ENCODE peak calls at places on chromosomes 3 and 15, in five cellular contexts. S, V, U, K and X are unnamed samples.
A peak's percentile ranks its signal among the peaks of the same experiment; 100 is the strongest.

GRCh38 chr3:47578691-47579632 is at the start of gene CSPG5:
- DNase-seq in U (no peak), K (no peak), S (peak; percentile 72), V (no peak), X (no peak)

GRCh38 chr3:32143849-32144757 is 37.7 kb downstream of the GPD1L start:
- DNase-seq in K (peak; percentile 78), V (peak; percentile 97), U (no peak), S (peak; percentile 75), X (peak; percentile 83)

GRCh38 chr3:183808355-183808754 is 17.0 kb downstream of the MAP6D1 start:
- DNase-seq in K (no peak), S (no peak), V (no peak), U (no peak), X (no peak)

GRCh38 chr15:98708191-98708590 is 59.9 kb downstream of the IGF1R start:
- DNase-seq in K (no peak), S (no peak), U (no peak), V (no peak), X (no peak)

GRCh38 chr3:31263897-31264296 is 268.8 kb upstream of the STT3B start:
- DNase-seq in S (no peak), K (peak; percentile 18), V (no peak), U (no peak), X (no peak)

GRCh38 chr15:98121957-98122356 is 161.5 kb downstream of the ARRDC4 start:
- DNase-seq in V (no peak), U (no peak), S (no peak), K (no peak), X (no peak)

GRCh38 chr15:40162552-40162951 is 1.7 kb downstream of the BUB1B start:
- DNase-seq in U (no peak), K (no peak), S (no peak), V (no peak), X (no peak)

GRCh38 chr3:183800221-183800863 is 25.0 kb downstream of the MAP6D1 start:
- DNase-seq in V (no peak), K (no peak), S (no peak), U (no peak), X (no peak)

GRCh38 chr3:69881756-69882428 is 117.6 kb upstream of the SAMMSON start:
- DNase-seq in K (no peak), V (peak; percentile 77), S (no peak), U (no peak), X (no peak)

GRCh38 chr3:167110906-167111305 is 269.2 kb downstream of the ZBBX start:
- DNase-seq in K (no peak), V (no peak), U (no peak), S (no peak), X (peak; percentile 2)

GRCh38 chr3:42668793-42669217 is 15.3 kb downstream of the ZBTB47 start:
- DNase-seq in S (peak; percentile 7), U (no peak), V (no peak), K (no peak), X (no peak)

GRCh38 chr3:20232906-20233305 is 46.9 kb upstream of the SGO1 start:
- DNase-seq in V (no peak), S (no peak), U (no peak), K (no peak), X (no peak)

GRCh38 chr3:150877303-150877702 is 27.9 kb downstream of the MINDY4B start:
- DNase-seq in U (no peak), K (no peak), S (no peak), V (no peak), X (no peak)

GRCh38 chr3:65178703-65179102 is 490.9 kb upstream of the ADAMTS9 start:
- DNase-seq in K (no peak), S (no peak), V (no peak), U (no peak), X (no peak)

GRCh38 chr3:136197159-136197715 is 1.1 kb upstream of the MSL2 start:
- DNase-seq in S (no peak), V (no peak), U (no peak), K (peak; percentile 70), X (no peak)

DNA sequence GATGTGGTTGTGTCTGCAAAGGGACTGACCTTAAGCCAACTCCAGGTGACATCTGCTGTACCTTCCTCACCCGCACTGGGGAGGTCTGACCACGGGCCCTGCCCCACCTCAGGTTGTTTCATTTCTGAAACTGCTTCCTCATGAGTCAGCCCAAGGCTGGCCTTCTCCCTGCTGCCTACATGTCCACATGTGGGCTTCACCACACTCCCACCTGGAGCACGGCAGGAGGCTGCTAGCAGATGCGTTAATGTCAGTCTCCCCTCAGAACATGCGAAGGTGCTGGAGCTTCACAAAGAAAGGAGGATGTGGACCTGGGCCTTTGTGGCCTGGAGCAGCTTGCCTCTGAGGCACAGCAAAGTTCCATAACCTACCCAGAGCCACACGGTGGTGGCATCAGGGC is 69.4 kb upstream of the PLXNA1 start:
- DNase-seq in K (no peak), V (no peak), S (no peak), U (no peak), X (no peak)
- TF ChIP-seq MAFK in K (no peak), V (no peak), S (no peak), U (no peak), X (no peak)

GRCh38 chr3:164144824-164145223 is 933.5 kb downstream of the SI start:
- DNase-seq in S (no peak), U (no peak), K (no peak), V (no peak), X (no peak)
- H3K9me3 ChIP-seq in S (no peaks in the 10 kb centered on the region), U (peaks cover 35% of the 10 kb centered on the region), K (peaks cover 84% of the 10 kb centered on the region), V (peaks cover 15% of the 10 kb centered on the region), X (peaks cover 2% of the 10 kb centered on the region)

DNA sequence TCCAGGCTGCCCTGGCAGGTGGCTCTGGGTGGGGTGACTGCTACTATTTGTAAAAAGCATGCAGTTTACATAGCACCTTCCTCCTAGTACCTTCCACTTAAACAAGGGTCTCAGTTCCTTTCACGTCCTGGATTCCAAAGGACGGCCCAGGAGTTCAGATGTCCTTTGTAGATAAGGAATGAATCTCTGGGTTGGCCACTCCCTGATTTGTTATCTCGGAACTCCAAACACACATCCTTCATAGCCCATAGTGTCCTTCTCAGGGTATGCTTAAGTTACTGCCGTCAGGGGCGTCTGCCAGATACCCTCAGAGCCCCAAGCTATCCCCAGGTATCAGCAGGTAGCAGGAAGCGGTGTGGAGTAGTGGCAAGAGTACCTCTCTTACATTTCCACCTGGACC is 101.1 kb upstream of the PLXNA1 start:
- DNase-seq in V (no peak), S (no peak), K (no peak), U (no peak), X (no peak)
- TF ChIP-seq MAFK in V (no peak), S (no peak), K (no peak), U (no peak), X (no peak)

GRCh38 chr15:62264196-62264595 is 99.1 kb upstream of the C2CD4B start:
- DNase-seq in V (no peak), S (no peak), K (no peak), U (no peak), X (no peak)
- H3K9me3 ChIP-seq in V (peaks cover 37% of the 10 kb centered on the region), S (no peaks in the 10 kb centered on the region), K (peaks cover 26% of the 10 kb centered on the region), U (peaks cover 15% of the 10 kb centered on the region), X (peaks cover 37% of the 10 kb centered on the region)

GRCh38 chr15:43211336-43211735 is 9.5 kb downstream of the EPB42 start:
- DNase-seq in V (no peak), S (no peak), K (no peak), U (no peak), X (no peak)
- TF ChIP-seq MAFK in V (no peak), S (no peak), K (no peak), U (no peak), X (no peak)

DNA sequence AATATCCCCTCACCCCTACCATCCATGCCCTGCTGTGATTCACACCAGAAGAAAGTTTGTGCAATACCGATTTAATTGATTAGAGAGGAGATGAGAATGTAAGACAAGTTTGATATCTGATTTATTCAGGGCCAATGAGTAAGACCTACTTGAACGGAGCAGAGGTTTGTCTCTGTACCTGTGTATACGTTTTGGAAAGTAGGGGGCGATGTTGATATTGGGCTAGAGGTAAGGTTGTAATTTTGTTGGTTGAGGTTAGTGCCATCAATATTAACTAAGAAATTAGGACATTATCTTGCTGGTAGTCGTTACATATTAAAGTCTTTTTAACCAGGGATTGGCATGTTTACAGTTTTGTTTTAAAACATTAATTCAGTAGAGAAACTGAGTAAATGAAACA is 20.5 kb downstream of the EAF2 start:
- DNase-seq in V (no peak), S (peak; percentile 9), K (peak; percentile 15), U (no peak), X (peak; percentile 34)
- H3K9me3 ChIP-seq in V (no peaks in the 10 kb centered on the region), S (no peaks in the 10 kb centered on the region), K (no peaks in the 10 kb centered on the region), U (no peaks in the 10 kb centered on the region), X (no peaks in the 10 kb centered on the region)

GRCh38 chr3:185605566-185605965 is 19.5 kb downstream of the SENP2 start:
- DNase-seq in K (no peak), V (no peak), U (no peak), S (no peak), X (no peak)

GRCh38 chr3:185606191-185606590 is 20.1 kb downstream of the SENP2 start:
- DNase-seq in S (no peak), V (no peak), K (no peak), U (no peak), X (no peak)
- TF ChIP-seq MAFK in S (no peak), V (no peak), K (no peak), U (no peak), X (no peak)

GRCh38 chr15:69664572-69665326 is 212.1 kb downstream of the RPLP1 start:
- DNase-seq in K (no peak), S (no peak), U (no peak), V (no peak), X (no peak)

GRCh38 chr15:69663982-69664381 is 211.4 kb downstream of the RPLP1 start:
- DNase-seq in V (no peak), K (no peak), S (no peak), U (no peak), X (peak; percentile 1)

GRCh38 chr15:69662668-69663000 is 210.0 kb downstream of the RPLP1 start:
- DNase-seq in S (no peak), U (no peak), V (no peak), K (no peak), X (no peak)

GRCh38 chr15:69661871-69662667 is 209.5 kb downstream of the RPLP1 start:
- DNase-seq in V (no peak), S (peak; percentile 1), U (no peak), K (no peak), X (no peak)

GRCh38 chr15:69663441-69663840 is 210.8 kb downstream of the RPLP1 start:
- DNase-seq in U (no peak), S (no peak), K (no peak), V (no peak), X (no peak)
- H3K9me3 ChIP-seq in U (no peaks in the 10 kb centered on the region), S (no peaks in the 10 kb centered on the region), K (no peaks in the 10 kb centered on the region), V (no peaks in the 10 kb centered on the region), X (no peaks in the 10 kb centered on the region)

GRCh38 chr3:72171946-72172345 is 387.0 kb upstream of the PROK2 start:
- DNase-seq in K (no peak), V (no peak), U (no peak), S (no peak), X (no peak)
- TF ChIP-seq MAFK in K (no peak), V (no peak), U (no peak), S (no peak), X (no peak)